ENCODE peak calls at places on chromosome 1, in nine cellular contexts. X is lung; J is Right ventricle myocardium superior; K is GM13976; S is Right ventricle myocardium inferior; E is stimulated activated naive CD8-positive, alpha-beta T cell treated with anti-CD3 and anti-CD28 coated beads, Interleukin-15, Interleukin-2, amounts not matched to agents 100 U/mL and 50 U/mL, for 24 hours; V is retina; H is SW480; U is naive thymus-derived CD8-positive, alpha-beta T cell. B is an unnamed sample.

GRCh38 chr1:94183197-94183815 is 54.1 kb downstream of the ARHGAP29 start:
- DNase-seq in X (no peak), J (no peak), K (no peak), S (no peak), E (no peak), V (no peak), H (no peak), U (no peak), B (no peak)

GRCh38 chr1:41955461-41956159 is 36.9 kb upstream of the HIVEP3 start:
- DNase-seq in X (no peak), J (no peak), K (peak), S (no peak), E (peak), V (peak), H (peak), U (no peak), B (no peak)

GRCh38 chr1:165928075-165928731 is 100.8 kb downstream of the UCK2 start:
- DNase-seq in X (no peak), J (no peak), K (peak), S (no peak), E (peak), V (peak), H (peak), U (no peak), B (peak)

GRCh38 chr1:70707214-70707613 is 296.1 kb downstream of the CTH start:
- DNase-seq in X (no peak), J (no peak), K (no peak), S (no peak), E (no peak), V (no peak), H (no peak), U (no peak), B (no peak)

GRCh38 chr1:24688621-24689195 is 45.6 kb downstream of the SRRM1 start:
- DNase-seq in X (peak), J (peak), K (peak), S (peak), E (peak), V (peak), H (peak), U (peak), B (peak)

GRCh38 chr1:41122851-41123518 is 101.5 kb upstream of the SLFNL1 start:
- DNase-seq in X (no peak), J (no peak), K (no peak), S (no peak), E (no peak), V (peak), H (peak), U (no peak), B (no peak)

GRCh38 chr1:27042670-27043069 is 30.0 kb upstream of the TENT5B start:
- DNase-seq in X (no peak), J (no peak), K (no peak), S (no peak), E (no peak), V (no peak), H (no peak), U (no peak), B (no peak)

GRCh38 chr1:48878191-48878940 is 101.7 kb upstream of the BEND5 start:
- DNase-seq in X (no peak), J (no peak), K (no peak), S (no peak), E (no peak), V (no peak), H (peak), U (no peak), B (no peak)

GRCh38 chr1:158189637-158190036 is 8.9 kb downstream of the CD1D start:
- DNase-seq in X (no peak), J (no peak), K (no peak), S (no peak), E (no peak), V (no peak), H (no peak), U (no peak), B (no peak)

GRCh38 chr1:72282271-72282656 is at the start of gene NEGR1:
- DNase-seq in X (peak), J (peak), K (no peak), S (peak), E (peak), V (peak), H (peak), U (no peak), B (no peak)

GRCh38 chr1:179677882-179678281 is 65.2 kb upstream of the FAM163A start:
- DNase-seq in X (no peak), J (no peak), K (no peak), S (no peak), E (no peak), V (no peak), H (no peak), U (no peak), B (no peak)

GRCh38 chr1:116465845-116466685 is 93.0 kb downstream of the ATP1A1 start:
- DNase-seq in X (no peak), J (no peak), K (no peak), S (no peak), E (no peak), V (no peak), H (no peak), U (no peak), B (no peak)

GRCh38 chr1:164765993-164766720 is 207.2 kb downstream of the PBX1 start:
- DNase-seq in X (no peak), J (no peak), K (no peak), S (no peak), E (no peak), V (no peak), H (no peak), U (no peak), B (no peak)

GRCh38 chr1:11943619-11944018 is 9.1 kb downstream of the PLOD1 start:
- DNase-seq in X (no peak), J (no peak), K (no peak), S (peak), E (no peak), V (no peak), H (no peak), U (no peak), B (no peak)

GRCh38 chr1:203286161-203286984 is 18.9 kb upstream of the BTG2 start:
- DNase-seq in X (no peak), J (no peak), K (no peak), S (no peak), E (peak), V (no peak), H (no peak), U (no peak), B (no peak)

GRCh38 chr1:44777547-44777946 is 2.2 kb downstream of the RPS8 start:
- DNase-seq in X (no peak), J (no peak), K (no peak), S (no peak), E (no peak), V (no peak), H (no peak), U (no peak), B (no peak)

GRCh38 chr1:41573803-41574713 is 89.6 kb upstream of the EDN2 start:
- DNase-seq in X (peak), J (peak), K (peak), S (peak), E (peak), V (peak), H (peak), U (peak), B (peak)

GRCh38 chr1:24928631-24929090 is 1.4 kb downstream of the RUNX3 start:
- DNase-seq in X (no peak), J (peak), K (no peak), S (no peak), E (peak), V (peak), H (no peak), U (no peak), B (peak)

GRCh38 chr1:194347184-194347583 is 1160.8 kb upstream of the B3GALT2 start:
- DNase-seq in X (no peak), J (no peak), K (no peak), S (no peak), E (no peak), V (no peak), H (no peak), U (no peak), B (no peak)

GRCh38 chr1:98005326-98006010 is 84.6 kb upstream of the DPYD start:
- DNase-seq in X (no peak), J (no peak), K (no peak), S (no peak), E (no peak), V (no peak), H (no peak), U (no peak), B (no peak)

GRCh38 chr1:31708324-31708723 is 4.5 kb upstream of the COL16A1 start:
- DNase-seq in X (no peak), J (no peak), K (no peak), S (no peak), E (no peak), V (no peak), H (peak), U (no peak), B (no peak)